ENCODE peak calls at places on chromosomes 11 and 22, in five cellular contexts. One of them, this sample, is unnamed.

GRCh38 chr22:47174096-47174495 is 411.6 kb downstream of the TBC1D22A start:
- DNase-seq in activated CD4-positive, alpha-beta T cell treated with anti-CD3 and anti-CD28 coated beads, Interleukin-2, amount 10 ng/mL, durations not matched to agents 7 days and 5 days: no peak
- DNase-seq in HAP-1: no peak
- DNase-seq in WERI-Rb-1: peak; percentile 2
- DNase-seq in HFFc6: no peak
- DNase-seq in this sample: no peak

GRCh38 chr22:32534252-32535215 is 59.9 kb downstream of the FBXO7 start:
- DNase-seq in activated CD4-positive, alpha-beta T cell treated with anti-CD3 and anti-CD28 coated beads, Interleukin-2, amount 10 ng/mL, durations not matched to agents 7 days and 5 days: no peak
- DNase-seq in HAP-1: no peak
- DNase-seq in WERI-Rb-1: no peak
- DNase-seq in HFFc6: peak; percentile 21
- DNase-seq in this sample: no peak

GRCh38 chr22:29689872-29690213 is 30.0 kb upstream of the CABP7 start:
- DNase-seq in activated CD4-positive, alpha-beta T cell treated with anti-CD3 and anti-CD28 coated beads, Interleukin-2, amount 10 ng/mL, durations not matched to agents 7 days and 5 days: peak; percentile 47
- DNase-seq in HAP-1: peak; percentile 47
- DNase-seq in WERI-Rb-1: peak; percentile 83
- DNase-seq in HFFc6: peak; percentile 27
- DNase-seq in this sample: peak; percentile 74

GRCh38 chr22:21683401-21683811 is 17.6 kb downstream of the PPIL2 start:
- DNase-seq in activated CD4-positive, alpha-beta T cell treated with anti-CD3 and anti-CD28 coated beads, Interleukin-2, amount 10 ng/mL, durations not matched to agents 7 days and 5 days: no peak
- DNase-seq in HAP-1: no peak
- DNase-seq in WERI-Rb-1: no peak
- DNase-seq in HFFc6: no peak
- DNase-seq in this sample: no peak

GRCh38 chr11:109071712-109072524 is 350.1 kb upstream of the C11orf87 start:
- DNase-seq in activated CD4-positive, alpha-beta T cell treated with anti-CD3 and anti-CD28 coated beads, Interleukin-2, amount 10 ng/mL, durations not matched to agents 7 days and 5 days: no peak
- DNase-seq in HAP-1: no peak
- DNase-seq in WERI-Rb-1: no peak
- DNase-seq in HFFc6: no peak
- DNase-seq in this sample: no peak

GRCh38 chr11:19561011-19561410 is 151.6 kb upstream of the NAV2 start:
- DNase-seq in activated CD4-positive, alpha-beta T cell treated with anti-CD3 and anti-CD28 coated beads, Interleukin-2, amount 10 ng/mL, durations not matched to agents 7 days and 5 days: no peak
- DNase-seq in HAP-1: no peak
- DNase-seq in WERI-Rb-1: no peak
- DNase-seq in HFFc6: no peak
- DNase-seq in this sample: no peak

GRCh38 chr11:32830796-32831195 is 1.1 kb downstream of the PRRG4 start:
- DNase-seq in activated CD4-positive, alpha-beta T cell treated with anti-CD3 and anti-CD28 coated beads, Interleukin-2, amount 10 ng/mL, durations not matched to agents 7 days and 5 days: no peak
- DNase-seq in HAP-1: no peak
- DNase-seq in WERI-Rb-1: peak; percentile 11
- DNase-seq in HFFc6: no peak
- DNase-seq in this sample: no peak

GRCh38 chr22:46069518-46070214 is 80.7 kb upstream of the PPARA start:
- DNase-seq in activated CD4-positive, alpha-beta T cell treated with anti-CD3 and anti-CD28 coated beads, Interleukin-2, amount 10 ng/mL, durations not matched to agents 7 days and 5 days: peak; percentile 45
- DNase-seq in HAP-1: peak; percentile 80
- DNase-seq in WERI-Rb-1: no peak
- DNase-seq in HFFc6: peak; percentile 85
- DNase-seq in this sample: peak; percentile 73

GRCh38 chr11:46393231-46393616 is 1.6 kb upstream of the CHRM4 start:
- DNase-seq in activated CD4-positive, alpha-beta T cell treated with anti-CD3 and anti-CD28 coated beads, Interleukin-2, amount 10 ng/mL, durations not matched to agents 7 days and 5 days: no peak
- DNase-seq in HAP-1: no peak
- DNase-seq in WERI-Rb-1: no peak
- DNase-seq in HFFc6: no peak
- DNase-seq in this sample: no peak

GRCh38 chr11:36352919-36353318 is 56.8 kb downstream of the PRR5L start:
- DNase-seq in activated CD4-positive, alpha-beta T cell treated with anti-CD3 and anti-CD28 coated beads, Interleukin-2, amount 10 ng/mL, durations not matched to agents 7 days and 5 days: peak; percentile 84
- DNase-seq in HAP-1: no peak
- DNase-seq in WERI-Rb-1: no peak
- DNase-seq in HFFc6: no peak
- DNase-seq in this sample: no peak

GRCh38 chr11:27462543-27462942 is 10.0 kb downstream of the LGR4 start:
- DNase-seq in activated CD4-positive, alpha-beta T cell treated with anti-CD3 and anti-CD28 coated beads, Interleukin-2, amount 10 ng/mL, durations not matched to agents 7 days and 5 days: no peak
- DNase-seq in HAP-1: no peak
- DNase-seq in WERI-Rb-1: no peak
- DNase-seq in HFFc6: no peak
- DNase-seq in this sample: no peak

GRCh38 chr11:38766796-38767195 is 2168.8 kb upstream of the RAG2 start:
- DNase-seq in activated CD4-positive, alpha-beta T cell treated with anti-CD3 and anti-CD28 coated beads, Interleukin-2, amount 10 ng/mL, durations not matched to agents 7 days and 5 days: no peak
- DNase-seq in HAP-1: no peak
- DNase-seq in WERI-Rb-1: no peak
- DNase-seq in HFFc6: no peak
- DNase-seq in this sample: no peak

GRCh38 chr11:118364956-118365615 is 5.7 kb downstream of the UBE4A start:
- DNase-seq in activated CD4-positive, alpha-beta T cell treated with anti-CD3 and anti-CD28 coated beads, Interleukin-2, amount 10 ng/mL, durations not matched to agents 7 days and 5 days: no peak
- DNase-seq in HAP-1: no peak
- DNase-seq in WERI-Rb-1: no peak
- DNase-seq in HFFc6: no peak
- DNase-seq in this sample: no peak

This sample was measured in D341Med.